ENCODE peak calls at places on chromosomes 2 and 18, in six cellular contexts. One of them, this sample, is unnamed.
A peak's percentile ranks its signal among the peaks of the same experiment; 100 is the strongest.

GRCh38 chr2:194104687-194105086 is 1552.3 kb upstream of the SLC39A10 start:
- DNase-seq in caudate nucleus: no peak
- DNase-seq in hepatocyte: no peak
- DNase-seq in Panc1: no peak
- DNase-seq in body of pancreas: no peak
- DNase-seq in SK-N-SH: no peak
- DNase-seq in this sample: no peak

GRCh38 chr2:979286-979928 is 28.8 kb downstream of the SNTG2 start:
- DNase-seq in caudate nucleus: no peak
- DNase-seq in hepatocyte: no peak
- DNase-seq in Panc1: no peak
- DNase-seq in body of pancreas: no peak
- DNase-seq in SK-N-SH: no peak
- DNase-seq in this sample: no peak

GRCh38 chr18:32677578-32677977 is 95.2 kb downstream of the KLHL14 start:
- DNase-seq in caudate nucleus: no peak
- DNase-seq in hepatocyte: no peak
- DNase-seq in Panc1: no peak
- DNase-seq in body of pancreas: no peak
- DNase-seq in SK-N-SH: no peak
- DNase-seq in this sample: no peak

GRCh38 chr2:88554189-88554588 is 73.1 kb downstream of the EIF2AK3 start:
- DNase-seq in caudate nucleus: no peak
- DNase-seq in hepatocyte: no peak
- DNase-seq in Panc1: no peak
- DNase-seq in body of pancreas: no peak
- DNase-seq in SK-N-SH: no peak
- DNase-seq in this sample: no peak

GRCh38 chr18:48680871-48681270 is 142.0 kb downstream of the CTIF start:
- DNase-seq in caudate nucleus: no peak
- DNase-seq in hepatocyte: no peak
- DNase-seq in Panc1: no peak
- DNase-seq in body of pancreas: peak; percentile 20
- DNase-seq in SK-N-SH: no peak
- DNase-seq in this sample: no peak

GRCh38 chr18:63949068-63949737 is at the start of gene HMSD:
- DNase-seq in caudate nucleus: no peak
- DNase-seq in hepatocyte: peak; percentile 72
- DNase-seq in Panc1: no peak
- DNase-seq in body of pancreas: peak; percentile 57
- DNase-seq in SK-N-SH: peak; percentile 56
- DNase-seq in this sample: peak; percentile 59

GRCh38 chr18:70234667-70235459 is 29.4 kb upstream of the RTTN start:
- DNase-seq in caudate nucleus: no peak
- DNase-seq in hepatocyte: no peak
- DNase-seq in Panc1: no peak
- DNase-seq in body of pancreas: no peak
- DNase-seq in SK-N-SH: no peak
- DNase-seq in this sample: no peak

GRCh38 chr2:1367584-1367983 is 45.7 kb upstream of the TPO start:
- DNase-seq in caudate nucleus: no peak
- DNase-seq in hepatocyte: no peak
- DNase-seq in Panc1: no peak
- DNase-seq in body of pancreas: peak; percentile 13
- DNase-seq in SK-N-SH: no peak
- DNase-seq in this sample: no peak

GRCh38 chr2:43877782-43878464 is 39.2 kb downstream of the ABCG8 start:
- DNase-seq in caudate nucleus: peak; percentile 33
- DNase-seq in hepatocyte: peak; percentile 77
- DNase-seq in Panc1: peak; percentile 55
- DNase-seq in body of pancreas: peak; percentile 80
- DNase-seq in SK-N-SH: peak; percentile 87
- DNase-seq in this sample: peak; percentile 44

GRCh38 chr2:160028431-160029269 is 33.8 kb downstream of the PLA2R1 start:
- DNase-seq in caudate nucleus: no peak
- DNase-seq in hepatocyte: no peak
- DNase-seq in Panc1: no peak
- DNase-seq in body of pancreas: no peak
- DNase-seq in SK-N-SH: no peak
- DNase-seq in this sample: no peak

GRCh38 chr2:215683295-215683694 is 247.4 kb upstream of the FN1 start:
- DNase-seq in caudate nucleus: no peak
- DNase-seq in hepatocyte: no peak
- DNase-seq in Panc1: no peak
- DNase-seq in body of pancreas: no peak
- DNase-seq in SK-N-SH: no peak
- DNase-seq in this sample: no peak

GRCh38 chr2:230410263-230410662 is 5.7 kb upstream of the SP100 start:
- DNase-seq in caudate nucleus: no peak
- DNase-seq in hepatocyte: no peak
- DNase-seq in Panc1: no peak
- DNase-seq in body of pancreas: no peak
- DNase-seq in SK-N-SH: no peak
- DNase-seq in this sample: no peak

GRCh38 chr2:230410861-230411464 is 5.0 kb upstream of the SP100 start:
- DNase-seq in caudate nucleus: no peak
- DNase-seq in hepatocyte: no peak
- DNase-seq in Panc1: no peak
- DNase-seq in body of pancreas: no peak
- DNase-seq in SK-N-SH: no peak
- DNase-seq in this sample: peak; percentile 40

GRCh38 chr2:230411484-230412368 is 4.3 kb upstream of the SP100 start:
- DNase-seq in caudate nucleus: no peak
- DNase-seq in hepatocyte: peak; percentile 78
- DNase-seq in Panc1: no peak
- DNase-seq in body of pancreas: peak; percentile 59
- DNase-seq in SK-N-SH: peak; percentile 85
- DNase-seq in this sample: no peak

GRCh38 chr2:230405824-230406223 is 10.2 kb upstream of the SP100 start:
- DNase-seq in caudate nucleus: no peak
- DNase-seq in hepatocyte: no peak
- DNase-seq in Panc1: no peak
- DNase-seq in body of pancreas: no peak
- DNase-seq in SK-N-SH: no peak
- DNase-seq in this sample: no peak

DNA sequence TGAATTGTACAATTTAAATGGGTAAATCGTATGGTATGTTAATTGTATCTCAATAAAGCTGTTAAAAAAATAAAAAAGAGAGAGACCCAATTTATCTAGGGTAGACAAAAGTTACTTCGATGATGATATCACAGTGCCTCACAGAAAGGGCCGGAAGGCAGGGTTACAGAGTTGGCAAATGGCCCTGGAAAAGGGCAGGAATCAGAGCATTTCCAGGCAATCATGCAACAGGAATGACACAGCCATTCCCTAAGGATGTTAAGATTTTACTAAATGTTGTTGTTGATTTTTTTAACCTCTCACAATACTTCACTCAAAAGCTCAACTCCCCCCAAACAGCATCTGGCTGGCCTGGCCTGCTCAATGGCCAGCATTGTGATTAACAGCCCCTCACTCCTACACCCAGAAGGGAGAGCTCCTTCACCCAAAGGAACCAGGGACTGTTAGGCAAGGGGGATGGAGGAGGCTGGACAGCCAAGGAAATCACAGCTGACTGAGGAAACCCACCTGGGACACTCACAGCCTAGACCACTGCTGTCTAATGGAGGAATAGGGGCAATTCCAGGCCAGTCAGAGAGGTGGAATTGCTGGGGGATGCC is 7.7 kb upstream of the SP100 start:
- DNase-seq in caudate nucleus: no peak
- DNase-seq in hepatocyte: no peak
- DNase-seq in Panc1: no peak
- DNase-seq in body of pancreas: peak; percentile 39
- DNase-seq in SK-N-SH: no peak
- DNase-seq in this sample: no peak
- H3K27ac ChIP-seq in caudate nucleus: no peak overlapping the region
- H3K27ac ChIP-seq in hepatocyte: no peak overlapping the region
- H3K27ac ChIP-seq in Panc1: no peak overlapping the region
- H3K27ac ChIP-seq in body of pancreas: no peak overlapping the region
- H3K27ac ChIP-seq in SK-N-SH: no peak overlapping the region
- H3K27ac ChIP-seq in this sample: no peak overlapping the region

GRCh38 chr2:133776936-133777587 is 208.8 kb upstream of the NCKAP5 start:
- DNase-seq in caudate nucleus: no peak
- DNase-seq in hepatocyte: no peak
- DNase-seq in Panc1: no peak
- DNase-seq in body of pancreas: no peak
- DNase-seq in SK-N-SH: no peak
- DNase-seq in this sample: no peak
- H3K27ac ChIP-seq in caudate nucleus: no peak overlapping the region
- H3K27ac ChIP-seq in hepatocyte: no peak overlapping the region
- H3K27ac ChIP-seq in Panc1: no peak overlapping the region
- H3K27ac ChIP-seq in body of pancreas: no peak overlapping the region
- H3K27ac ChIP-seq in SK-N-SH: no peak overlapping the region
- H3K27ac ChIP-seq in this sample: no peak overlapping the region

GRCh38 chr2:40431600-40431955 is 20.3 kb downstream of the SLC8A1 start:
- DNase-seq in caudate nucleus: no peak
- DNase-seq in hepatocyte: no peak
- DNase-seq in Panc1: no peak
- DNase-seq in body of pancreas: peak; percentile 46
- DNase-seq in SK-N-SH: no peak
- DNase-seq in this sample: no peak
- H3K27ac ChIP-seq in caudate nucleus: no peak overlapping the region
- H3K27ac ChIP-seq in hepatocyte: no peak overlapping the region
- H3K27ac ChIP-seq in Panc1: no peak overlapping the region
- H3K27ac ChIP-seq in body of pancreas: no peak overlapping the region
- H3K27ac ChIP-seq in SK-N-SH: peak overlapping the region; percentile 93
- H3K27ac ChIP-seq in this sample: no peak overlapping the region

DNA sequence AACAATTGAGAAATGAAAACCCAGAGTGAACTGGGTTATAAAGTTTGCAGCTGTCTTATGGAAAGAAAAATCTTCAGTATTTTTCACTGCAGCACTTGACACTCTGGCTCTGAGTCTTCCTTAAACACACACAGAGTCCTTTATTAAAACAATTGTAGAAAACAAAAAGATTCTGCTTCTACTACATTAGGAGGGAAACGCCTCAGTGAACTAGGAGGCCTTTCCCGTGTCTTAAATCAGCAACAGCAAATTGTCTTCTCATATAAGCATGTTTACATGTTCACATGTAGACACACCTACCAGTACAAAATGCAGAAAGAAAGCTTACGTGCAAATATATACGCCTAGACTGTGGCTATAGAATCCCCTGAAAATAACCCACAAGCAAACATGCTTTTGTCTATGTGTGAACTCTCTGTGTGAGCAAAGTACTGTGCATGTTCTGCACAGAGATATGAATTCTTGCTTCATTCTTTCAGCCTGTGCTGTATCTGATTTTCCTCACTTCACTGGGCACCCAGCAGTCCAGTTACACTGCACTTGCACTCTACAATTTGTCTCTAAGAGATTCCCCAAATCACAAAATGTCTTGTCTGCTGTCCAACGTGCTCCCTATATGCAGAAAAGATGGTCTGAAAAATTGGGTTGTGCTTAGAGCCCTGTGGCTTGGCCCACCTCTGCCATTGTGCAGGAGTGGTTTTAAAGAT is 24.5 kb downstream of the ZEB2 start:
- DNase-seq in caudate nucleus: no peak
- DNase-seq in hepatocyte: no peak
- DNase-seq in Panc1: no peak
- DNase-seq in body of pancreas: no peak
- DNase-seq in SK-N-SH: no peak
- DNase-seq in this sample: no peak
- H3K27ac ChIP-seq in caudate nucleus: peak overlapping the region; percentile 53
- H3K27ac ChIP-seq in hepatocyte: no peak overlapping the region
- H3K27ac ChIP-seq in Panc1: no peak overlapping the region
- H3K27ac ChIP-seq in body of pancreas: no peak overlapping the region
- H3K27ac ChIP-seq in SK-N-SH: peak overlapping the region; percentile 50
- H3K27ac ChIP-seq in this sample: peak overlapping the region; percentile 85

GRCh38 chr2:97997774-97998392 is 2.1 kb upstream of the TMEM131 start:
- DNase-seq in caudate nucleus: no peak
- DNase-seq in hepatocyte: no peak
- DNase-seq in Panc1: no peak
- DNase-seq in body of pancreas: no peak
- DNase-seq in SK-N-SH: no peak
- DNase-seq in this sample: no peak
- H3K27ac ChIP-seq in caudate nucleus: no peak overlapping the region
- H3K27ac ChIP-seq in hepatocyte: no peak overlapping the region
- H3K27ac ChIP-seq in Panc1: no peak overlapping the region
- H3K27ac ChIP-seq in body of pancreas: no peak overlapping the region
- H3K27ac ChIP-seq in SK-N-SH: no peak overlapping the region
- H3K27ac ChIP-seq in this sample: no peak overlapping the region

DNA sequence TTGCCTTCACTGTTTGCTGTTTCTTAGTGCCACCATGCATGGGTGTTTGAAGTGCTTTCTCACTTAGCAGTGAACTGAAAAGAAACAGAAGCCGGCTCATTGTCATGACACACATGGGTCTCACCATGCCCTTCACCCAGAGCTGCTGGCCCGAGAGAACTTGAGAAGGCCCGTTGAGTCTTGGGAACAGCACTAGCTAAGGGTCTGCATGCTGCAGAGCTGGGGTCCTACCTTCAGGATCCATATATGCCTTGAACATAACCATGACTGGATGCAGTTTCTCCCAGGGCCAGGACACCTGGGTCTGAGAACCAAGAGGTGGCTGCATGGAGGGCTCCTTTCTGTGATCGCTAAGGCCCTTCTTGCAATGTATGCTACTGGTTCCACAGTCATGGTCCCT is 245.5 kb upstream of the HS6ST1 start:
- DNase-seq in caudate nucleus: no peak
- DNase-seq in hepatocyte: no peak
- DNase-seq in Panc1: no peak
- DNase-seq in body of pancreas: no peak
- DNase-seq in SK-N-SH: no peak
- DNase-seq in this sample: no peak
- H3K27ac ChIP-seq in caudate nucleus: no peak overlapping the region
- H3K27ac ChIP-seq in hepatocyte: no peak overlapping the region
- H3K27ac ChIP-seq in Panc1: no peak overlapping the region
- H3K27ac ChIP-seq in body of pancreas: no peak overlapping the region
- H3K27ac ChIP-seq in SK-N-SH: no peak overlapping the region
- H3K27ac ChIP-seq in this sample: no peak overlapping the region